ENCODE peak calls at places on chromosomes 7 and 10, in ten cellular contexts. B, O, I, A, P, J, W, D, F and V are unnamed samples.

GRCh38 chr10:102669206-102670064 is 25.2 kb downstream of the TRIM8 start:
- DNase-seq in B (peak), O (peak), I (peak), A (peak), P (no peak), J (peak), W (peak), D (no peak), F (no peak), V (no peak)

GRCh38 chr10:54940418-54940817 is 139.4 kb upstream of the PCDH15 start:
- DNase-seq in B (no peak), O (peak), I (no peak), A (no peak), P (no peak), J (no peak), W (no peak), D (no peak), F (no peak), V (no peak)

GRCh38 chr7:100173806-100174495 is 3.2 kb downstream of the GPC2 start:
- DNase-seq in B (no peak), O (no peak), I (no peak), A (no peak), P (no peak), J (no peak), W (no peak), D (no peak), F (no peak), V (no peak)

GRCh38 chr7:133784421-133785045 is 342.6 kb upstream of the LRGUK start:
- DNase-seq in B (no peak), O (no peak), I (no peak), A (no peak), P (no peak), J (no peak), W (no peak), D (no peak), F (no peak), V (no peak)

GRCh38 chr10:1316107-1316805 is 260.1 kb downstream of the WDR37 start:
- DNase-seq in B (no peak), O (no peak), I (peak), A (no peak), P (no peak), J (no peak), W (no peak), D (no peak), F (no peak), V (no peak)

GRCh38 chr7:24201221-24201620 is 82.8 kb upstream of the NPY start:
- DNase-seq in B (no peak), O (no peak), I (no peak), A (no peak), P (no peak), J (no peak), W (no peak), D (no peak), F (no peak), V (no peak)

GRCh38 chr7:11415101-11415500 is 416.9 kb downstream of the THSD7A start:
- DNase-seq in B (no peak), O (peak), I (no peak), A (no peak), P (no peak), J (no peak), W (no peak), D (no peak), F (no peak), V (no peak)

GRCh38 chr7:50662059-50662689 is 97.0 kb upstream of the DDC start:
- DNase-seq in B (peak), O (no peak), I (no peak), A (peak), P (no peak), J (no peak), W (no peak), D (no peak), F (no peak), V (peak)

GRCh38 chr10:9222917-9223316 is 1168.4 kb downstream of the GATA3 start:
- DNase-seq in B (peak), O (no peak), I (no peak), A (no peak), P (no peak), J (no peak), W (peak), D (no peak), F (no peak), V (no peak)

GRCh38 chr7:141665208-141666035 is 36.5 kb downstream of the DENND11 start:
- DNase-seq in B (no peak), O (no peak), I (no peak), A (no peak), P (no peak), J (no peak), W (no peak), D (no peak), F (no peak), V (no peak)

GRCh38 chr7:44286182-44286617 is 39.2 kb downstream of the CAMK2B start:
- DNase-seq in B (no peak), O (no peak), I (no peak), A (peak), P (no peak), J (no peak), W (no peak), D (no peak), F (no peak), V (no peak)

GRCh38 chr7:56033671-56034432 is 17.4 kb downstream of the PSPH start:
- DNase-seq in B (peak), O (peak), I (peak), A (peak), P (peak), J (peak), W (peak), D (no peak), F (peak), V (peak)

GRCh38 chr10:63166742-63167258 is 33.7 kb downstream of the NRBF2 start:
- DNase-seq in B (peak), O (peak), I (peak), A (no peak), P (peak), J (peak), W (peak), D (peak), F (no peak), V (no peak)

GRCh38 chr7:36923831-36924555 is 199.7 kb upstream of the AOAH start:
- DNase-seq in B (no peak), O (no peak), I (no peak), A (no peak), P (no peak), J (no peak), W (no peak), D (no peak), F (no peak), V (no peak)

GRCh38 chr10:5449227-5449626 is 36.9 kb downstream of the NET1 start:
- DNase-seq in B (no peak), O (no peak), I (no peak), A (no peak), P (no peak), J (no peak), W (peak), D (no peak), F (no peak), V (no peak)

GRCh38 chr7:40579401-40579800 is 444.6 kb downstream of the SUGCT start:
- DNase-seq in B (no peak), O (no peak), I (no peak), A (no peak), P (no peak), J (no peak), W (peak), D (no peak), F (no peak), V (no peak)

GRCh38 chr7:55265836-55266235 is 99.3 kb upstream of the LANCL2 start:
- DNase-seq in B (no peak), O (no peak), I (no peak), A (no peak), P (peak), J (no peak), W (no peak), D (no peak), F (no peak), V (no peak)